ENCODE peak calls at places on chromosomes 2 and 18, in six cellular contexts. T, E, Y, J, K and G are unnamed samples.

GRCh38 chr2:219664958-219665357 is 37.5 kb downstream of the SLC4A3 start:
- DNase-seq in J (no peak), K (peak; percentile 83), Y (peak; percentile 41), E (no peak), T (no peak), G (peak; percentile 72)

GRCh38 chr2:65991332-65991731 is 443.6 kb upstream of the MEIS1 start:
- DNase-seq in T (no peak), Y (no peak), J (no peak), E (no peak), K (no peak), G (no peak)

GRCh38 chr18:79988925-79989361 is 580 bp upstream of the TXNL4A start:
- DNase-seq in K (peak; percentile 25), T (peak; percentile 30), J (no peak), E (no peak), Y (peak; percentile 58), G (peak; percentile 57)

GRCh38 chr2:18701546-18701945 is 112.2 kb upstream of the NT5C1B start:
- DNase-seq in K (no peak), E (no peak), J (no peak), Y (no peak), T (no peak), G (no peak)

GRCh38 chr18:9838144-9838877 is 47.5 kb upstream of the TXNDC2 start:
- DNase-seq in Y (peak; percentile 83), T (no peak), E (no peak), K (no peak), J (no peak), G (no peak)

GRCh38 chr18:49948975-49949374 is 135.6 kb upstream of the ACAA2 start:
- DNase-seq in K (no peak), E (no peak), Y (no peak), T (no peak), J (no peak), G (no peak)

GRCh38 chr2:64612575-64613195 is 41.0 kb downstream of the SERTAD2 start:
- DNase-seq in J (no peak), E (no peak), T (no peak), Y (no peak), K (no peak), G (no peak)

GRCh38 chr2:162824319-162824718 is 14.2 kb downstream of the KCNH7 start:
- DNase-seq in K (no peak), T (no peak), E (no peak), Y (no peak), J (no peak), G (no peak)

GRCh38 chr2:148903294-148903693 is 28.3 kb downstream of the KIF5C start:
- DNase-seq in E (no peak), J (no peak), Y (no peak), K (no peak), T (no peak), G (no peak)

GRCh38 chr2:51291762-51292370 is 259.9 kb upstream of the NRXN1 start:
- DNase-seq in E (no peak), K (no peak), T (no peak), Y (no peak), J (no peak), G (no peak)

GRCh38 chr2:85878719-85879390 is 9.9 kb downstream of the ST3GAL5 start:
- DNase-seq in J (no peak), E (peak; percentile 34), Y (peak; percentile 90), T (no peak), K (no peak), G (no peak)

GRCh38 chr2:159133795-159134194 is 152.7 kb downstream of the WDSUB1 start:
- DNase-seq in J (no peak), K (no peak), E (no peak), T (peak; percentile 15), Y (no peak), G (no peak)
- TF ChIP-seq CTCF in J (no peak), K (peak; percentile 19), E (no peak), T (no peak), Y (no peak), G (no peak)

DNA sequence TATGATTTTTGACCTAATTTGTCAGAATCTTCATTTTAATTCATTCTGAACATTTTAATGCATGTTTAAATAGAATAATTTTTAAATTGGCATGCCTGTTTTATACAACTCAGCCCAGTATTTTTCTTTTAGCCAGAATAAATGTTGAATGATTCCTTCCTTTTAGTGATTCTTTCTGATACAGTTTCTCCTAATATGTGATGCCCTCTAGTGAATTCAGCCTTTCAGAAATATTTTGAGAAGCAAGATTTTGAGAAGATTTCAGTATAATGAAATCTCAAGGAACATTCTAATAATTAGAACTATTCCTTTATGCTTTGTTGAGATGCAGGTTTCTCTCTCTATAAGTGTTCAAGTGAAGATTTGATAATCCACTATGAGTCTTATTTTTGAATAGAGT is 28.5 kb downstream of the LCLAT1 start:
- DNase-seq in E (no peak), K (no peak), T (no peak), Y (no peak), J (no peak), G (no peak)
- TF ChIP-seq CTCF in E (no peak), K (peak; percentile 39), T (no peak), Y (no peak), J (no peak), G (no peak)

GRCh38 chr2:209094221-209094620 is 329.6 kb upstream of the MAP2 start:
- DNase-seq in Y (no peak), K (no peak), E (no peak), T (no peak), J (no peak), G (no peak)
- TF ChIP-seq CTCF in Y (no peak), K (no peak), E (no peak), T (no peak), J (no peak), G (no peak)

GRCh38 chr2:126531029-126531428 is 124.9 kb upstream of the GYPC start:
- DNase-seq in K (no peak), Y (no peak), J (no peak), T (no peak), E (no peak), G (no peak)

DNA sequence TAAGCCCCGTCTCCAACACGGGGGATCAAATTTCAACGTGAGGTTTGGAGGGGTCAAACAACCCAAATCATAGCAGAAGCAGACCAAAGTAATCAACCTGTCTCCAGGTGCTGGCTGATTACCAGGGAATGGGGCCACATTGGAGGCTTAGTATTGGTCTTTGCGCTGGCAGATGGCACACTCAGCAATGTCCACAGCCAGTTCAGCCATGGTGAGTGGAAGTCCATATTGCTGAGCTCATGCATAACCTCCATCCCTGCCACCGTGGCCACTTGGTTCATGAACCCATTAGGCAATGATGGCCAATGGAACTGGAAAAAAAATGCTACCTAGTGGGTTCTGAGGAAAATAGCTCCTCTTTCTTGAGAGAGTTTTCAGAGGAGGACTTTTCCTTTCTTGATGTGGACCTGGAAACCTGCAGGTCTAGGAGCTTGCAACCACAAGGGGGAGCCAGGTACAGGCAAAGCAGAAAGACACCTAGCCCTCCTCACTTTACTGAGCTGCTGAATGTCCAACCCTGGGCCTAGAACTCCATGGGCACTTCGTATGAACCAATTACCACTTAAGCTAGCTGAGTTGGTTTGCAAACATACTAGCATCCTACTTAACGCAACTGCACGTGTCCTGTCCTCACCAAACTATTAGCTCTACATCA is 128.0 kb upstream of the GYPC start:
- DNase-seq in K (peak; percentile 65), J (peak; percentile 52), E (peak; percentile 8), T (peak; percentile 79), Y (peak; percentile 13), G (peak; percentile 49)
- TF ChIP-seq CTCF in K (peak; percentile 80), J (peak; percentile 26), E (peak; percentile 81), T (peak; percentile 77), Y (peak; percentile 44), G (peak; percentile 72)